ENCODE peak calls at places on chromosomes 6 and 20, in eight cellular contexts. N is stomach, F is GM12878, B is spleen, K is transverse colon, E is HepG2, P is prostate gland, H is endothelial cell of umbilical vein. Y is an unnamed sample. For H3K9me3, the result is how much of the 10 kb centered on the place peaks cover.

GRCh38 chr6:117143647-117144046 is 121.7 kb upstream of the VGLL2 start:
- DNase-seq in N (no peak), F (no peak), B (no peak), K (no peak), E (no peak), P (no peak), H (no peak), Y (no peak)

GRCh38 chr6:161137320-161137719 is 136.5 kb downstream of the AGPAT4 start:
- DNase-seq in N (no peak), F (no peak), B (no peak), K (no peak), E (no peak), P (no peak), H (no peak), Y (no peak)

GRCh38 chr6:72522735-72523141 is 99.1 kb upstream of the KCNQ5 start:
- DNase-seq in N (no peak), F (no peak), B (no peak), K (no peak), E (peak), P (no peak), H (no peak), Y (no peak)

GRCh38 chr20:47248448-47248966 is 108.0 kb downstream of the ZMYND8 start:
- DNase-seq in N (no peak), F (no peak), B (no peak), K (no peak), E (no peak), P (no peak), H (no peak), Y (no peak)

GRCh38 chr6:712805-713204 is 19.9 kb upstream of the EXOC2 start:
- DNase-seq in N (no peak), F (no peak), B (no peak), K (no peak), E (no peak), P (no peak), H (no peak), Y (no peak)

GRCh38 chr20:3612795-3613560 is 50.2 kb downstream of the GFRA4 start:
- DNase-seq in N (no peak), F (no peak), B (no peak), K (no peak), E (no peak), P (no peak), H (no peak), Y (no peak)

GRCh38 chr6:105210932-105211531 is 31.2 kb upstream of the POPDC3 start:
- DNase-seq in N (no peak), F (no peak), B (no peak), K (no peak), E (no peak), P (no peak), H (peak), Y (no peak)

GRCh38 chr20:50193169-50193850 is 2.7 kb downstream of the CEBPB start:
- DNase-seq in N (no peak), F (no peak), B (no peak), K (no peak), E (no peak), P (no peak), H (no peak), Y (no peak)

DNA sequence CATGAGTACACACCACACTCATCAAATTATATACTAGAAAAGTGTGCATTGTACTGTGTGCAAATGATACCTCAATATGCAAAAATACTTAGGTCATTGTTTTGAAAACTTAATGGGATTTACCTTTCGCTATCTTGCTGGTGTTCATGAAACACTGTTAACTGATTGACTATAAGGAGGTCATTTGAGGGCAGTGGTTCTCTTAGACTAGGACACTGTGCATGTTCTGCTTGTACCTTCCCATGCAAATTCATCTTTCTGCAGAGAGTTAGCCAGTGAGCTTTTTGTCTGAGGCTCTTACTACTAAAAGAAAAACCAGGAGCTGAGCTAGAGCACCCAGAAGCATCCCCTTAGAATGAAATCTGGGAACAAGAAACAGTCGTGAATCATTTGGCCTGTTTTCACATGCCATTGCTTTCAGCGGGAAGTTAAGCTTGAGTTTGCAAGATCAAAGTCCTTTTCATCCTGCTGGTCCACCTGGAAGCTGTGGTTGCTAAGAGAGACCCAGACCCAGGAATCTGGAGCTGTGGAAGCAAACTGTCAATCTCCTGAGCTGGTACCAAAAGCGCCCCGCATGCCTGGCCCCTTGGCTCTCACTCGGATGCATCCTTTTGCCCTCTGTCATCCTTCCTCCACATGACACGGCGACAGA is 204.9 kb downstream of the TTLL2 start:
- DNase-seq in N (no peak), F (no peak), B (no peak), K (no peak), E (peak), P (no peak), H (no peak), Y (no peak)
- H3K9me3 ChIP-seq in N (under half), F (under half), B (under half), K (under half), E (under half), P (under half), H (under half), Y (under half)

GRCh38 chr6:41815587-41815986 is 28.1 kb downstream of the TOMM6 start:
- DNase-seq in N (no peak), F (no peak), B (no peak), K (no peak), E (no peak), P (no peak), H (no peak), Y (no peak)

GRCh38 chr6:41813469-41813868 is 26.0 kb downstream of the TOMM6 start:
- DNase-seq in N (no peak), F (no peak), B (no peak), K (no peak), E (no peak), P (no peak), H (no peak), Y (no peak)

GRCh38 chr6:41813956-41814355 is 26.5 kb downstream of the TOMM6 start:
- DNase-seq in N (no peak), F (no peak), B (no peak), K (no peak), E (no peak), P (no peak), H (no peak), Y (no peak)

GRCh38 chr6:41823178-41823577 is 35.7 kb downstream of the TOMM6 start:
- DNase-seq in N (no peak), F (no peak), B (no peak), K (no peak), E (no peak), P (no peak), H (no peak), Y (no peak)

DNA sequence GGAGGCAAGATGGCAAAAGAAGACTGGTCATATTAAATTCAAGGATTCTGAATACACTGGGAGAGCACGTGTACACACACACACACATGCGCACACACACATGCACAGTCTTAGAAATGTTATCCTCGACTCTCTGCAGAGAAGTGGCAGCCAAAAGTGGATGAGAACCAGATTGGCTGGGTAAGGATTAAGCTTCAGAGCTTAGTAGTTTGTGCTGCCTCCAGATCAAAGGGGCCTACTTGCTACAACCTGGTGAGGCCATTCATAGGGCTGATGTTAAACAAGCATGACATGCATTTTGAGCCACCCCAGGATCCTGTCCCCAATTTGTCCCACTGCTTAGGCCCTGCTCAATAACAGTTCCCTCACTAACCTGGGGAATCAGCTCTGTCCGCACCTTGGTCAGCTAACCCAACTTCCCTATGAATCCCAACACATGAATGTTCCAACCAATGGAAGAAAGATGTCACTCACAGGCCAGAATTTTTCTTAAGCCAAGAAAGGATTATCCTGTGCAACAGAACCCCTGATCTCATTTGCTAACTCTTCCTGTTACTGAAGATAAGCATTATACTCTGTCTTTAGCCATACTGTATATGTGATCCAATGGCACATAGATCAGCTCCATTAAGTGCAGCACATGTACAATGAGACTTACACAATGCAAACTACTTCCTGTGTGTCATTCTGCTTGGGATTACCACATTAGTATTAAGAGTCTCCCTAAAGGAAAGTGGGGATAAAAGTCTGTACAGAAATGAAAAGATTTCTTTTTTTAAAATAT is 31.0 kb downstream of the TOMM6 start:
- DNase-seq in N (no peak), F (no peak), B (no peak), K (no peak), E (no peak), P (no peak), H (peak), Y (no peak)
- H3K27ac ChIP-seq in N (no peak), F (no peak), B (no peak), K (no peak), E (no peak), P (no peak), H (no peak), Y (no peak)

DNA sequence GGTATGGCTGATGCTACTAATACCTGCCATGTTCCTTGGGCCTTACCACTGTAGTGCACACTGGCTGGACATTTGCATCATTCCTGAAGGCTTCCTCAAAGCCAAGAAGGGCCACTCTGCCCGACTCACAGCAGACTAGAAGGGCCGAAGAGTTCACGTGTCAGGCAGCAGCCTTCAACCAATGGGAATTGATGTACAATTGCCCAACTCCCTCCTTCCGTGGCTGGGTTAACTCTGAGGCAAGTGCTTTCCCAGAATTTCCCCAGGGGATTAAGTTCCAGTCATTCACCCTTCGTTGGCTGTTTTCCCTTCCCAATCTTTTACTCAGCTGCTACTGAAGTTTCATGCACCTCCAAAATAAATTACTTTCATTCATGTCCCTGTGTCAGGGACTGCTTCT is 29.8 kb downstream of the PSMB9 start:
- DNase-seq in N (no peak), F (no peak), B (no peak), K (no peak), E (no peak), P (no peak), H (no peak), Y (no peak)
- TF ChIP-seq POLR2AphosphoS5 in N (peak), F (no peak), B (peak), K (no peak), E (no peak), P (no peak), H (no peak), Y (peak)

DNA sequence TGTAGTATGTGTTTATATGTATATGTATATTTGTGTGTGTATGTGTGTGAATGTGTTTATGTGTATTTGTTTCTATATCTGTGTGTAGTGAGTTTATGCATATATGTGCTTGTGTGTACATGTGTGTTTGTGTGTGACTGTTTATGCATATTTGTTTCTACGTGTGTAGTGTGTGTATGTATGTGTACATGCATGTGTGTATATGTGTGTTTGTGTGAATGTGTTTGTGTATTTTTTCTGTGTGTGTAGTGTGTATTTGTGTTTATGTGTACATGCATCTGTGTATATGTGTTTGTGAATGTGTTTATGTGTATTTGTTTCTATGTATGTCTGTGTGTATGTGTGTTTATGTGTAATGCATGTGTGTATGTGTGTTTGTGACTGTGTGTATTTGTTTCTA is 12.1 kb upstream of the SMOC2 start:
- DNase-seq in N (no peak), F (no peak), B (no peak), K (no peak), E (no peak), P (no peak), H (no peak), Y (no peak)
- H3K9me3 ChIP-seq in N (under half), F (under half), B (under half), K (under half), E (under half), P (under half), H (under half), Y (under half)

GRCh38 chr20:25051386-25052155 is 6.4 kb downstream of the ACSS1 start:
- DNase-seq in N (peak), F (no peak), B (peak), K (peak), E (no peak), P (no peak), H (no peak), Y (no peak)

GRCh38 chr20:25050501-25051350 is 7.2 kb downstream of the ACSS1 start:
- DNase-seq in N (peak), F (no peak), B (peak), K (peak), E (no peak), P (no peak), H (no peak), Y (no peak)

GRCh38 chr20:25049261-25050060 is 8.5 kb downstream of the ACSS1 start:
- DNase-seq in N (peak), F (no peak), B (peak), K (peak), E (no peak), P (no peak), H (no peak), Y (no peak)

GRCh38 chr20:25048519-25048952 is 9.4 kb downstream of the ACSS1 start:
- DNase-seq in N (peak), F (no peak), B (peak), K (peak), E (no peak), P (no peak), H (no peak), Y (no peak)

GRCh38 chr20:25050082-25050481 is 7.9 kb downstream of the ACSS1 start:
- DNase-seq in N (peak), F (no peak), B (no peak), K (no peak), E (no peak), P (no peak), H (no peak), Y (no peak)
- H3K27ac ChIP-seq in N (peak), F (no peak), B (no peak), K (peak), E (no peak), P (peak), H (no peak), Y (no peak)

GRCh38 chr6:169991913-169992312 is 240.5 kb downstream of the ERMARD start:
- DNase-seq in N (no peak), F (no peak), B (no peak), K (no peak), E (no peak), P (no peak), H (no peak), Y (no peak)

GRCh38 chr6:169989594-169989993 is 238.2 kb downstream of the ERMARD start:
- DNase-seq in N (no peak), F (no peak), B (no peak), K (no peak), E (no peak), P (no peak), H (no peak), Y (no peak)

GRCh38 chr6:169988769-169989550 is 237.5 kb downstream of the ERMARD start:
- DNase-seq in N (no peak), F (no peak), B (peak), K (no peak), E (no peak), P (no peak), H (no peak), Y (no peak)

GRCh38 chr6:169991031-169991390 is 239.6 kb downstream of the ERMARD start:
- DNase-seq in N (peak), F (no peak), B (no peak), K (no peak), E (no peak), P (no peak), H (no peak), Y (no peak)

GRCh38 chr6:169990095-169991030 is 238.9 kb downstream of the ERMARD start:
- DNase-seq in N (peak), F (no peak), B (peak), K (peak), E (no peak), P (no peak), H (peak), Y (no peak)
- TF ChIP-seq POLR2AphosphoS5 in N (no peak), F (no peak), B (peak), K (no peak), E (no peak), P (no peak), H (no peak), Y (no peak)

DNA sequence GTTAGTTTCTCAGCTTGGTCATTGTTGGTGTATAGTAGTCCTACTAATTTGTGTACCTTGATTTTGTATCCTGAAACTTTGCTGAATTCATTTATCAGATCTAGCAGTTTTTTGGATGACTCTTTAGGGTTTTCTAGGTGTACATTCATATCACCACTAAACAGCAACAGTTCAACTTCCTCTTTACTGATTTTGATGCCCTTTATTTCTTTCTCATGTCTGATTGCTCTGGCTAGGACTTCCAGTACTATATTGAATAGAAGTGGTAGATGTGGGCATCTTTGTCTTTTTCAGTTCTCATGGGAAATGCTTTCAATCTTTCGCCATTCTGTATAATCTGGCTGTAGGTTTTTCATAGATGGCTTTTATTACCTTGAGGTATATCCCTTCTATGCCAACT is 61.3 kb upstream of the HEY2 start:
- DNase-seq in N (no peak), F (no peak), B (no peak), K (no peak), E (no peak), P (no peak), H (no peak), Y (no peak)
- H3K9me3 ChIP-seq in N (under half), F (under half), B (under half), K (under half), E (under half), P (under half), H (under half), Y (under half)

GRCh38 chr6:139533166-139533565 is 158.7 kb upstream of the CITED2 start:
- DNase-seq in N (no peak), F (no peak), B (no peak), K (no peak), E (no peak), P (no peak), H (no peak), Y (no peak)
- H3K27ac ChIP-seq in N (no peak), F (no peak), B (no peak), K (peak), E (no peak), P (no peak), H (peak), Y (peak)

DNA sequence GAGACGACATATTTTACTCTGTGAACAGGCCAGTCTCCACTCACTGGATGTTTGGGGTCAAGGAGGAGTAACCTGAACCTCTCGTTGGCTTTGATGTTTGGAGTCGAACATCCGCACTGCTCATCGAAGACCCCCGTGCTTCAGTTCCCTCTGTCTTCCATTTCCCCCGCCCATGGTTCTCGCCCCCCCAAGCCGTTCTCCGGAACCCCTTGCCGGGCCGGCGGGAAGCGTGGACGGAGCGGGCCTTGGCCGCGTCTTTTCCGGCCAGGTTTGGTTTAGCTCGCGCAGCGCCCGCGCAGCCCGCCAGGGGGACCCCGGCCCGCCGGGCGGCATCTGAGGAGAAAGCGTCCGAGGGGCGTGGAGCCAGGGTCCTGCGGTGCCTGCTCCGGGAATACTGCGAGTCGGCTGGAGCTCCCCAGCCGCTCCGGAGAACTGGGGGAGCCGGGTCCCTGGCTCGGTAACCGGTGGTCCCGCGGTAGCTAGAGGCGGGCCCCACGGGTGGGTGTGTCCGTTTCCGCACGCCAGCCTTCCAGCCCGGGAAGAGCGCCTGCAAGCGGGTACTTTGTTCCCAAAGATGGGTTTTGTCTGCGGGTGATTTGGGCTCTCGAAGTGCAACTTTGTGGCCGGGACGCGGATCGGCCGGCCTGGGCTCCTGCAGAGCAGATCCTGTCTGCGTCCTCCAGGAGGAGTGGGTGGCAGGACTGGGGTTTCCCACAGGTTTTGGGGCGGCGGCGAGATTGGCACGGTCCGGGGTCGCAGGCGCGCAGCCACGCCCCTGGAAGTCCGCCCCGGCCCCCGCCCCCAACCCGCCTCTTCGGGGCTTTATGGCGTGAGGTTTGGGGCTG is 429 bp upstream of the TMEM200A start:
- DNase-seq in N (peak), F (no peak), B (peak), K (peak), E (peak), P (no peak), H (peak), Y (peak)
- TF ChIP-seq POLR2AphosphoS5 in N (no peak), F (no peak), B (no peak), K (no peak), E (no peak), P (no peak), H (no peak), Y (no peak)

DNA sequence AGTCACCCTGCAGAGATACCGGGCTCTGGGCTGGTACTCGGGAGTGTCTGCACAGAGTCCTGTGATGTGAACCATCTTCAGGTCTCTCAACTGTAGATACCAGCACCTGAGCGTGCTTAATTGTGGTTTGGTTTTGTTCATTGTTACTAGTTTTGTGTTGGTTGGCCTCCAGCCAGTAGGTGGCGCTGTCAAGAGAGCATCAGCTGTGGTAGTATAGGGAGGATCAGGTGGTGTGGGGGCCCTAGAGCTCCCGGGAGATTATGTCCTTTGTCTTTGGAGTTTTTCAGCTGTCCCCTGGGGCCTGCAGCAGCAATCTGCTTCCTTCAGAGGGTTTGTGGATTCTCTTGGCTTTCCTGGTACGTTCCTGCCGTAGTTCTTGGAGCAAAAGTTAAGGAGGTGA is 67.9 kb downstream of the CDYL start:
- DNase-seq in N (no peak), F (no peak), B (no peak), K (no peak), E (no peak), P (no peak), H (no peak), Y (no peak)
- H3K9me3 ChIP-seq in N (under half), F (under half), B (under half), K (under half), E (under half), P (under half), H (under half), Y (half or more)